ENCODE peak calls at places on chromosomes 5 and 9, in seven cellular contexts. M is neuronal stem cell, T is AG04450, B is fibroblast of lung, F is Peyer's patch, S is cardiac muscle cell, E is mesendoderm. Z is an unnamed sample.

GRCh38 chr5:7436521-7436920 is 40.6 kb downstream of the ADCY2 start:
- DNase-seq in M (no peak), T (no peak), B (no peak), F (no peak), S (no peak), E (no peak), Z (no peak)

GRCh38 chr9:38318755-38319495 is 73.6 kb upstream of the ALDH1B1 start:
- DNase-seq in M (no peak), T (peak; percentile 54), B (no peak), F (no peak), S (peak; percentile 44), E (peak; percentile 26), Z (peak; percentile 53)

GRCh38 chr9:16575142-16575877 is 295.2 kb downstream of the BNC2 start:
- DNase-seq in M (no peak), T (no peak), B (no peak), F (no peak), S (peak; percentile 41), E (peak; percentile 30), Z (no peak)

GRCh38 chr5:78591227-78591626 is 57.3 kb downstream of the LHFPL2 start:
- DNase-seq in M (no peak), T (peak; percentile 88), B (peak; percentile 90), F (no peak), S (peak; percentile 70), E (peak; percentile 51), Z (peak; percentile 70)

GRCh38 chr5:148125641-148126040 is 42.7 kb upstream of the SPINK14 start:
- DNase-seq in M (no peak), T (no peak), B (peak; percentile 11), F (no peak), S (peak; percentile 6), E (peak; percentile 28), Z (no peak)

GRCh38 chr5:156477196-156477595 is 150.2 kb downstream of the SGCD start:
- DNase-seq in M (no peak), T (no peak), B (no peak), F (no peak), S (no peak), E (no peak), Z (no peak)

GRCh38 chr5:83653669-83654068 is 67.0 kb downstream of the HAPLN1 start:
- DNase-seq in M (no peak), T (no peak), B (no peak), F (no peak), S (no peak), E (no peak), Z (no peak)

GRCh38 chr5:60597570-60597969 is 102.4 kb downstream of the DEPDC1B start:
- DNase-seq in M (no peak), T (no peak), B (no peak), F (no peak), S (no peak), E (no peak), Z (no peak)

GRCh38 chr5:172102913-172103629 is 85.0 kb downstream of the STK10 start:
- DNase-seq in M (peak; percentile 23), T (peak; percentile 81), B (peak; percentile 99), F (no peak), S (peak; percentile 99), E (peak; percentile 78), Z (peak; percentile 83)

GRCh38 chr5:66769839-66770617 is 173.8 kb downstream of the MAST4 start:
- DNase-seq in M (peak; percentile 18), T (no peak), B (peak; percentile 21), F (no peak), S (peak; percentile 40), E (peak; percentile 82), Z (no peak)

GRCh38 chr9:114902773-114903589 is 27.4 kb downstream of the TNFSF8 start:
- DNase-seq in M (no peak), T (no peak), B (peak; percentile 25), F (no peak), S (peak; percentile 32), E (no peak), Z (no peak)
- H3K27ac ChIP-seq in M (no peak overlapping the region), T (no peak overlapping the region), B (no peak overlapping the region), F (no peak overlapping the region), S (no peak overlapping the region), E (no peak overlapping the region), Z (peak overlapping the region; percentile 7)

GRCh38 chr9:37287317-37287716 is 135.2 kb upstream of the GRHPR start:
- DNase-seq in M (no peak), T (no peak), B (no peak), F (no peak), S (no peak), E (no peak), Z (no peak)

GRCh38 chr9:37281541-37281940 is 141.0 kb upstream of the GRHPR start:
- DNase-seq in M (no peak), T (no peak), B (no peak), F (no peak), S (no peak), E (no peak), Z (no peak)

GRCh38 chr9:37286530-37287175 is 135.8 kb upstream of the GRHPR start:
- DNase-seq in M (no peak), T (no peak), B (no peak), F (no peak), S (no peak), E (no peak), Z (no peak)

GRCh38 chr9:37284631-37285030 is 137.9 kb upstream of the GRHPR start:
- DNase-seq in M (no peak), T (no peak), B (no peak), F (no peak), S (peak; percentile 8), E (no peak), Z (no peak)

DNA sequence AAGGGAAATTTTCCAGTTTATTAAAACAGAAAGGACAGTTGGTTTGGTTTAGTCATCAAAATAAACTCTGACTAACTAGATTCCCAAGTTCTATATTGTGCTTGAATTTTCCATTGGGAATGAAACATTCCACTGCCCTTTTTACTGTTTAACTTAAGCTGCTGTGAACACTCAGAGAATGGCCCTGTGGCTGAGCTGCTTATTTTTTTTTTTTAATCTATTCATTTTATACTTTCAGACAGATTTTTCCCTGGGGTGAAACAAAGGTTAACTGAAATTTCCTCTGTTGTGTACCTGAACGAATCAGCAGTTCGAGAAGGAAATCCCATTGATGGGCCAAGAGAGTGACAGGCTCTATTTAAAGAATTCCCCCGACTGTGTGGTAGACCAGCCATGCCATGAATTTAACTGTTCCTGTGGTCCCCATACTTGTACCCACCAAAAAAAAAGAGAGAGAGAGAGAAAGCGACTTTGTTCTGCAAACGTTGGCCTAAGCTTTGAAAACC is 138.7 kb upstream of the GRHPR start:
- DNase-seq in M (no peak), T (no peak), B (peak; percentile 84), F (no peak), S (peak; percentile 36), E (no peak), Z (no peak)
- H3K27ac ChIP-seq in M (no peak overlapping the region), T (peak overlapping the region; percentile 76), B (no peak overlapping the region), F (no peak overlapping the region), S (peak overlapping the region; percentile 30), E (no peak overlapping the region), Z (no peak overlapping the region)

GRCh38 chr5:142222235-142222880 is 102.5 kb downstream of the SPRY4 start:
- DNase-seq in M (no peak), T (no peak), B (no peak), F (no peak), S (no peak), E (no peak), Z (no peak)

GRCh38 chr5:142219146-142219545 is 105.7 kb downstream of the SPRY4 start:
- DNase-seq in M (no peak), T (no peak), B (no peak), F (no peak), S (no peak), E (no peak), Z (no peak)

GRCh38 chr5:142225141-142225540 is 99.7 kb downstream of the SPRY4 start:
- DNase-seq in M (no peak), T (no peak), B (no peak), F (no peak), S (no peak), E (peak; percentile 77), Z (no peak)

GRCh38 chr5:142222881-142223558 is 101.8 kb downstream of the SPRY4 start:
- DNase-seq in M (no peak), T (no peak), B (no peak), F (no peak), S (no peak), E (no peak), Z (no peak)

DNA sequence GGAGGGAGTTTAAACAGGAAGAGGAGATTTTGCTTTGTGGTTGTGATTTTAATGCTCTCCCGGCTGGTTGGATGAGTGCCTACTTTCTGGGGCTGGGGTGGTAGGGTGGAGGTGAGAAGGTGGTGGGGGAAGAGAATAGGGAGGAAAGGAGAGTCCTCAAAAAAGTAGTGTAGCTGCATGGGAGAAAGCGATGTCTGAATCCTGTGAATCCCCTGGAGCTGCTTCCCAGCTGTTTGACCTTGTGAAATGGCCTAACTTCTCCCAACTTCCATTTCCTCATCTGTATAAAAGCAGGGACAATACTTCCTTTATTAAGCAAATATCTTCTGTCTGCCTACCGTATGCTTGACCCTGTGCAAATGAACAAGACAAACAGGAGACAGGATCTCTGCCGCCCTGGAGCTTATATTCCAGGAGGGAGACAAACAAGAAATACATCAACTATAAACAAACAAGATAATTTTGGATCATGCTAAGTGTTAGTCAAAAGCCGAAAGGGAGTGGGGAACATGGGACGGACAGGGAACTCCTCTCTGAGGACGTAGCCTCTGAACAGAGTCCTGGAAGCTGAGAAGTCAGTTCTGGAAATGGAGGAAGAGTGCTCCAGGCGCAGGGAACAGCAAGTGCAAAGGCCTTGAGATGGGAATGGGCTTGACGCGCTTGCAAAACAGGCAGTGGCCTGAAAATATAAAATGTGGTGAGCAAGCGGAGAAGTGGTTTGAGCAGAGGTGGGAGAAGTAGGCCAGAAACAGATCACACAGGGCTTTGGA is 103.5 kb downstream of the SPRY4 start:
- DNase-seq in M (no peak), T (no peak), B (no peak), F (no peak), S (peak; percentile 29), E (no peak), Z (no peak)
- H3K27ac ChIP-seq in M (no peak overlapping the region), T (no peak overlapping the region), B (no peak overlapping the region), F (peak overlapping the region; percentile 45), S (no peak overlapping the region), E (no peak overlapping the region), Z (no peak overlapping the region)

GRCh38 chr5:151092750-151093149 is 11.9 kb upstream of the TNIP1 start:
- DNase-seq in M (no peak), T (no peak), B (peak; percentile 86), F (peak; percentile 70), S (peak; percentile 67), E (no peak), Z (peak; percentile 40)

GRCh38 chr5:151094861-151095260 is 14.0 kb upstream of the TNIP1 start:
- DNase-seq in M (no peak), T (no peak), B (no peak), F (peak; percentile 75), S (peak; percentile 77), E (no peak), Z (no peak)

GRCh38 chr5:151095341-151096000 is 14.6 kb upstream of the TNIP1 start:
- DNase-seq in M (no peak), T (no peak), B (peak; percentile 21), F (peak; percentile 93), S (peak; percentile 48), E (peak; percentile 47), Z (no peak)

GRCh38 chr5:151094054-151094858 is 13.4 kb upstream of the TNIP1 start:
- DNase-seq in M (no peak), T (no peak), B (peak; percentile 23), F (peak; percentile 85), S (peak; percentile 43), E (no peak), Z (no peak)

GRCh38 chr5:151093476-151093889 is 12.6 kb upstream of the TNIP1 start:
- DNase-seq in M (no peak), T (no peak), B (peak; percentile 93), F (peak; percentile 75), S (peak; percentile 95), E (peak; percentile 83), Z (peak; percentile 46)
- H3K27ac ChIP-seq in M (no peak overlapping the region), T (peak overlapping the region; percentile 89), B (peak overlapping the region; percentile 76), F (peak overlapping the region; percentile 90), S (peak overlapping the region; percentile 84), E (no peak overlapping the region), Z (peak overlapping the region; percentile 99)

Z was measured in epithelial cell of prostate.